ENCODE peak calls at places on chromosomes 13 and 19, in ten cellular contexts. One of them, this sample, is unnamed.
A peak's percentile ranks its signal among the peaks of the same experiment; 100 is the strongest.

GRCh38 chr19:13154241-13154778 is 4.1 kb downstream of the IER2 start:
- ATAC-seq in T-cell: no peak
- ATAC-seq in activated naive CD4-positive, alpha-beta T cell treated with anti-CD3 and anti-CD28 coated beads, Interleukin-2, amount 50 U/mL, for 72 hours: no peak
- ATAC-seq in left cardiac atrium: peak; percentile 27
- ATAC-seq in activated naive CD8-positive, alpha-beta T cell treated with anti-CD3 and anti-CD28 coated beads, Interleukin-2, amount 10 ng/mL, durations not matched to agents 7 days and 5 days: no peak
- ATAC-seq in activated CD4-positive, alpha-beta T cell treated with anti-CD3 and anti-CD28 coated beads for 36 hours: no peak
- ATAC-seq in activated CD8-positive, alpha-beta memory T cell treated with anti-CD3 and anti-CD28 coated beads, Interleukin-2, amount 10 ng/mL, durations not matched to agents 7 days and 5 days: no peak
- ATAC-seq in effector memory CD8-positive, alpha-beta T cell: no peak
- ATAC-seq in right lobe of liver: peak; percentile 23
- ATAC-seq in aorta: peak; percentile 40
- ATAC-seq in this sample: peak; percentile 10

GRCh38 chr13:31538067-31539042 is 201.0 kb upstream of the RXFP2 start:
- ATAC-seq in activated naive CD4-positive, alpha-beta T cell treated with anti-CD3 and anti-CD28 coated beads, Interleukin-2, amount 50 U/mL, for 72 hours: no peak
- ATAC-seq in right lobe of liver: peak; percentile 82
- ATAC-seq in activated CD4-positive, alpha-beta T cell treated with anti-CD3 and anti-CD28 coated beads for 36 hours: no peak
- ATAC-seq in activated CD8-positive, alpha-beta memory T cell treated with anti-CD3 and anti-CD28 coated beads, Interleukin-2, amount 10 ng/mL, durations not matched to agents 7 days and 5 days: no peak
- ATAC-seq in activated naive CD8-positive, alpha-beta T cell treated with anti-CD3 and anti-CD28 coated beads, Interleukin-2, amount 10 ng/mL, durations not matched to agents 7 days and 5 days: no peak
- ATAC-seq in aorta: no peak
- ATAC-seq in effector memory CD8-positive, alpha-beta T cell: no peak
- ATAC-seq in left cardiac atrium: no peak
- ATAC-seq in T-cell: no peak
- ATAC-seq in this sample: no peak

GRCh38 chr19:16062789-16063188 is 13.5 kb upstream of the TPM4 start:
- ATAC-seq in aorta: no peak
- ATAC-seq in right lobe of liver: peak; percentile 58
- ATAC-seq in left cardiac atrium: no peak
- ATAC-seq in activated naive CD4-positive, alpha-beta T cell treated with anti-CD3 and anti-CD28 coated beads, Interleukin-2, amount 50 U/mL, for 72 hours: peak; percentile 32
- ATAC-seq in effector memory CD8-positive, alpha-beta T cell: peak; percentile 68
- ATAC-seq in activated CD8-positive, alpha-beta memory T cell treated with anti-CD3 and anti-CD28 coated beads, Interleukin-2, amount 10 ng/mL, durations not matched to agents 7 days and 5 days: peak; percentile 48
- ATAC-seq in activated CD4-positive, alpha-beta T cell treated with anti-CD3 and anti-CD28 coated beads for 36 hours: peak; percentile 38
- ATAC-seq in T-cell: peak; percentile 74
- ATAC-seq in activated naive CD8-positive, alpha-beta T cell treated with anti-CD3 and anti-CD28 coated beads, Interleukin-2, amount 10 ng/mL, durations not matched to agents 7 days and 5 days: no peak
- ATAC-seq in this sample: peak; percentile 30

GRCh38 chr19:55391191-55391670 is 5.5 kb downstream of the RPL28 start:
- ATAC-seq in activated CD4-positive, alpha-beta T cell treated with anti-CD3 and anti-CD28 coated beads for 36 hours: no peak
- ATAC-seq in right lobe of liver: peak; percentile 5
- ATAC-seq in T-cell: no peak
- ATAC-seq in activated CD8-positive, alpha-beta memory T cell treated with anti-CD3 and anti-CD28 coated beads, Interleukin-2, amount 10 ng/mL, durations not matched to agents 7 days and 5 days: no peak
- ATAC-seq in left cardiac atrium: no peak
- ATAC-seq in effector memory CD8-positive, alpha-beta T cell: no peak
- ATAC-seq in activated naive CD4-positive, alpha-beta T cell treated with anti-CD3 and anti-CD28 coated beads, Interleukin-2, amount 50 U/mL, for 72 hours: no peak
- ATAC-seq in aorta: no peak
- ATAC-seq in activated naive CD8-positive, alpha-beta T cell treated with anti-CD3 and anti-CD28 coated beads, Interleukin-2, amount 10 ng/mL, durations not matched to agents 7 days and 5 days: no peak
- ATAC-seq in this sample: peak; percentile 24

GRCh38 chr13:21619633-21620220 is 15.8 kb upstream of the MICU2 start:
- ATAC-seq in effector memory CD8-positive, alpha-beta T cell: no peak
- ATAC-seq in T-cell: no peak
- ATAC-seq in left cardiac atrium: no peak
- ATAC-seq in right lobe of liver: no peak
- ATAC-seq in activated naive CD4-positive, alpha-beta T cell treated with anti-CD3 and anti-CD28 coated beads, Interleukin-2, amount 50 U/mL, for 72 hours: no peak
- ATAC-seq in activated CD8-positive, alpha-beta memory T cell treated with anti-CD3 and anti-CD28 coated beads, Interleukin-2, amount 10 ng/mL, durations not matched to agents 7 days and 5 days: no peak
- ATAC-seq in activated CD4-positive, alpha-beta T cell treated with anti-CD3 and anti-CD28 coated beads for 36 hours: no peak
- ATAC-seq in aorta: no peak
- ATAC-seq in activated naive CD8-positive, alpha-beta T cell treated with anti-CD3 and anti-CD28 coated beads, Interleukin-2, amount 10 ng/mL, durations not matched to agents 7 days and 5 days: no peak
- ATAC-seq in this sample: no peak

GRCh38 chr13:36551445-36551844 is 119.2 kb downstream of the CCNA1 start:
- ATAC-seq in left cardiac atrium: no peak
- ATAC-seq in activated CD4-positive, alpha-beta T cell treated with anti-CD3 and anti-CD28 coated beads for 36 hours: no peak
- ATAC-seq in effector memory CD8-positive, alpha-beta T cell: no peak
- ATAC-seq in T-cell: no peak
- ATAC-seq in activated CD8-positive, alpha-beta memory T cell treated with anti-CD3 and anti-CD28 coated beads, Interleukin-2, amount 10 ng/mL, durations not matched to agents 7 days and 5 days: no peak
- ATAC-seq in activated naive CD4-positive, alpha-beta T cell treated with anti-CD3 and anti-CD28 coated beads, Interleukin-2, amount 50 U/mL, for 72 hours: no peak
- ATAC-seq in right lobe of liver: no peak
- ATAC-seq in aorta: no peak
- ATAC-seq in activated naive CD8-positive, alpha-beta T cell treated with anti-CD3 and anti-CD28 coated beads, Interleukin-2, amount 10 ng/mL, durations not matched to agents 7 days and 5 days: no peak
- ATAC-seq in this sample: no peak

GRCh38 chr19:14127929-14128509 is 8.4 kb downstream of the ASF1B start:
- ATAC-seq in right lobe of liver: peak; percentile 70
- ATAC-seq in T-cell: no peak
- ATAC-seq in aorta: peak; percentile 22
- ATAC-seq in effector memory CD8-positive, alpha-beta T cell: no peak
- ATAC-seq in activated naive CD4-positive, alpha-beta T cell treated with anti-CD3 and anti-CD28 coated beads, Interleukin-2, amount 50 U/mL, for 72 hours: no peak
- ATAC-seq in activated CD8-positive, alpha-beta memory T cell treated with anti-CD3 and anti-CD28 coated beads, Interleukin-2, amount 10 ng/mL, durations not matched to agents 7 days and 5 days: no peak
- ATAC-seq in left cardiac atrium: peak; percentile 85
- ATAC-seq in activated CD4-positive, alpha-beta T cell treated with anti-CD3 and anti-CD28 coated beads for 36 hours: no peak
- ATAC-seq in activated naive CD8-positive, alpha-beta T cell treated with anti-CD3 and anti-CD28 coated beads, Interleukin-2, amount 10 ng/mL, durations not matched to agents 7 days and 5 days: no peak
- ATAC-seq in this sample: no peak

GRCh38 chr19:5983367-5983955 is 5.5 kb upstream of the RANBP3 start:
- ATAC-seq in activated naive CD4-positive, alpha-beta T cell treated with anti-CD3 and anti-CD28 coated beads, Interleukin-2, amount 50 U/mL, for 72 hours: no peak
- ATAC-seq in left cardiac atrium: no peak
- ATAC-seq in activated naive CD8-positive, alpha-beta T cell treated with anti-CD3 and anti-CD28 coated beads, Interleukin-2, amount 10 ng/mL, durations not matched to agents 7 days and 5 days: no peak
- ATAC-seq in activated CD8-positive, alpha-beta memory T cell treated with anti-CD3 and anti-CD28 coated beads, Interleukin-2, amount 10 ng/mL, durations not matched to agents 7 days and 5 days: peak; percentile 24
- ATAC-seq in effector memory CD8-positive, alpha-beta T cell: no peak
- ATAC-seq in activated CD4-positive, alpha-beta T cell treated with anti-CD3 and anti-CD28 coated beads for 36 hours: no peak
- ATAC-seq in T-cell: no peak
- ATAC-seq in right lobe of liver: peak; percentile 4
- ATAC-seq in aorta: no peak
- ATAC-seq in this sample: peak; percentile 20